ENCODE peak calls at places on chromosomes 6 and 20, in four cellular contexts. D is stomach; J is effector memory CD4-positive, alpha-beta T cell; U is non-pigmented ciliary epithelial cell. A is an unnamed sample.

GRCh38 chr6:155040154-155040553 is 45.0 kb downstream of the TIAM2 start:
- DNase-seq in D (no peak), J (no peak), U (no peak), A (no peak)

GRCh38 chr20:41693136-41693979 is 75.2 kb upstream of the CHD6 start:
- DNase-seq in D (peak), J (peak), U (peak), A (peak)

GRCh38 chr20:14685179-14685578 is 347.8 kb upstream of the FLRT3 start:
- DNase-seq in D (no peak), J (no peak), U (no peak), A (no peak)

GRCh38 chr20:60249436-60249835 is 291.2 kb downstream of the CDH26 start:
- DNase-seq in D (no peak), J (no peak), U (peak), A (no peak)

GRCh38 chr6:119484598-119484997 is 135.0 kb upstream of the MAN1A1 start:
- DNase-seq in D (no peak), J (no peak), U (peak), A (peak)

GRCh38 chr20:61812771-61813485 is 252.8 kb downstream of the TAF4 start:
- DNase-seq in D (no peak), J (no peak), U (no peak), A (no peak)

GRCh38 chr20:61667056-61667792 is 398.5 kb downstream of the TAF4 start:
- DNase-seq in D (no peak), J (no peak), U (no peak), A (no peak)

GRCh38 chr6:110878751-110879539 is 4.4 kb downstream of the AMD1 start:
- DNase-seq in D (no peak), J (no peak), U (no peak), A (peak)

GRCh38 chr6:37893262-37893661 is 73.7 kb downstream of the ZFAND3 start:
- DNase-seq in D (no peak), J (no peak), U (no peak), A (no peak)

GRCh38 chr6:89298680-89299450 is 16.2 kb downstream of the GABRR2 start:
- DNase-seq in D (no peak), J (peak), U (no peak), A (no peak)

GRCh38 chr6:88982720-88983119 is 19.3 kb upstream of the RNGTT start:
- DNase-seq in D (peak), J (no peak), U (no peak), A (peak)

GRCh38 chr20:33910056-33910455 is 83.7 kb upstream of the RALY start:
- DNase-seq in D (no peak), J (no peak), U (peak), A (no peak)

GRCh38 chr6:51360287-51360686 is 541.6 kb downstream of the TFAP2B start:
- DNase-seq in D (no peak), J (no peak), U (no peak), A (no peak)

GRCh38 chr20:46635514-46636091 is 15.7 kb downstream of the SLC13A3 start:
- DNase-seq in D (no peak), J (no peak), U (no peak), A (no peak)

GRCh38 chr20:31587545-31588389 is 17.3 kb upstream of the ID1 start:
- DNase-seq in D (peak), J (no peak), U (no peak), A (no peak)

GRCh38 chr20:53839423-53840176 is 230.8 kb downstream of the BCAS1 start:
- DNase-seq in D (peak), J (peak), U (no peak), A (no peak)

GRCh38 chr6:36033935-36034334 is 6.3 kb downstream of the MAPK14 start:
- DNase-seq in D (no peak), J (no peak), U (no peak), A (no peak)

GRCh38 chr6:44452725-44453124 is 65.2 kb downstream of the CDC5L start:
- DNase-seq in D (no peak), J (no peak), U (no peak), A (no peak)

GRCh38 chr20:41032243-41032642 is 3.6 kb downstream of the TOP1 start:
- DNase-seq in D (no peak), J (no peak), U (no peak), A (no peak)

GRCh38 chr6:116847234-116847633 is 18.4 kb upstream of the GPRC6A start:
- DNase-seq in D (no peak), J (no peak), U (peak), A (no peak)

GRCh38 chr6:2734517-2735076 is 16.1 kb downstream of the MYLK4 start:
- DNase-seq in D (no peak), J (no peak), U (no peak), A (no peak)